ENCODE peak calls at places on chromosomes 16 and 17, in five cellular contexts. Y is SK-N-SH, D is hepatocyte, G is A673, O is IMR-90. N is an unnamed sample. For H3K36me3, H3K4me1 and H3K27me3, the result is how much of the 10 kb centered on the place peaks cover.

GRCh38 chr17:42112552-42113176 is at the start of gene DHX58:
- DNase-seq in Y (no peak), D (peak), G (peak), O (peak), N (peak)

GRCh38 chr17:83179378-83179777 is 100.0 kb downstream of the METRNL start:
- DNase-seq in Y (no peak), D (peak), G (no peak), O (no peak), N (no peak)

GRCh38 chr17:33689725-33690124 is 396.6 kb upstream of the ASIC2 start:
- DNase-seq in Y (no peak), D (no peak), G (no peak), O (no peak), N (no peak)

GRCh38 chr17:82098939-82099765 is 1.1 kb upstream of the FASN start:
- DNase-seq in Y (no peak), D (no peak), G (no peak), O (no peak), N (no peak)

GRCh38 chr17:3687949-3688614 is 7.9 kb downstream of the P2RX5 start:
- DNase-seq in Y (peak), D (no peak), G (peak), O (no peak), N (no peak)

GRCh38 chr17:57422574-57423164 is 166.3 kb downstream of the MSI2 start:
- DNase-seq in Y (no peak), D (no peak), G (no peak), O (peak), N (peak)

GRCh38 chr17:53516643-53517042 is 306.1 kb upstream of the KIF2B start:
- DNase-seq in Y (no peak), D (peak), G (peak), O (no peak), N (peak)

GRCh38 chr17:73950515-73950914 is 253.0 kb upstream of the RPL38 start:
- DNase-seq in Y (peak), D (no peak), G (no peak), O (no peak), N (no peak)

GRCh38 chr17:64707077-64707591 is 45.0 kb upstream of the SMURF2 start:
- DNase-seq in Y (peak), D (peak), G (peak), O (peak), N (peak)

GRCh38 chr17:31072186-31072585 is 22.6 kb upstream of the NF1 start:
- DNase-seq in Y (no peak), D (peak), G (peak), O (peak), N (peak)

GRCh38 chr17:3770471-3770870 is 30.5 kb downstream of the ITGAE start:
- DNase-seq in Y (no peak), D (no peak), G (no peak), O (no peak), N (no peak)

GRCh38 chr16:86022381-86022960 is 123.5 kb downstream of the IRF8 start:
- DNase-seq in Y (no peak), D (no peak), G (no peak), O (no peak), N (no peak)

GRCh38 chr17:41548844-41549595 is 20.9 kb upstream of the KRT19 start:
- DNase-seq in Y (peak), D (peak), G (peak), O (peak), N (peak)

GRCh38 chr17:48062273-48062672 is 14.1 kb downstream of the NFE2L1 start:
- DNase-seq in Y (no peak), D (no peak), G (no peak), O (no peak), N (no peak)
- H3K36me3 ChIP-seq in Y (half or more), D (under half), G (half or more), O (half or more), N (half or more)

GRCh38 chr16:67803894-67804293 is 2.5 kb downstream of the RANBP10 start:
- DNase-seq in Y (no peak), D (no peak), G (no peak), O (no peak), N (no peak)
- H3K4me1 ChIP-seq in Y (under half), D (under half), G (under half), O (under half), N (under half)

GRCh38 chr17:19325542-19325941 is 37.0 kb downstream of the B9D1 start:
- DNase-seq in Y (no peak), D (no peak), G (no peak), O (no peak), N (no peak)
- H3K27me3 ChIP-seq in Y (under half), D (under half), G (under half), O (under half), N (under half)

DNA sequence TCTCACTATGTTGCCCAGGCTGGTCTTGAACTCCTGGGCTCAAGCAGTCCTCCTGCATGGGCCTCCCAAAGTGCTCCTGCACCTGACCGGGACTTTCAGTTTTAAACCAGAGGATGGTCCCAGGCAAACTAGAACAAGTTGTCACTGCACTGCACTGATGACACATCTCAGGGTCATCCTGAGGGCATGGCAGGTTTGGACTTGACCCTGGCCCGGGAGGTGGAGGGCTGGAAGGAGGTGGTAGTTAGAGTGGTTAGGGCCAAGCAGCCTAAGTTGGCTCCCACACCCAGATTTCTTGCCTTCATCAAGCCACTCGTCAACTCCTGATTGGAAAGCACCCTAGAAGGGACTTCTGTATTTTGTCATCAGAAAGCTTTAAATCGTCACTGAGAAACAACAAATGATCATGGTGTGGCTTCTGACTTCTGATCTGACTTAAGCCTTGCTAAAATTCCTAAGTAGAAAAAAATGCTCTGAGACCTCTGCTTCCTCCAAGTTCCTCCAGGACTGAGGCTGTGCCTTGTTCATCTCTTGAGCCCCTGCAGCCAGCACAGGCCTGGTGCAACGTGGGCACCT is 43.5 kb downstream of the EMP2 start:
- DNase-seq in Y (no peak), D (no peak), G (no peak), O (no peak), N (no peak)
- H3K36me3 ChIP-seq in Y (under half), D (under half), G (under half), O (under half), N (half or more)